ENCODE peak calls at places on chromosomes 12 and 14, in six cellular contexts. Y is foreskin keratinocyte, C is colonic mucosa, F is cardiac muscle cell, O is adrenal gland, W is ovary. K is an unnamed sample.
A peak's percentile ranks its signal among the peaks of the same experiment; 100 is the strongest.

GRCh38 chr12:1630081-1630826 is 1.2 kb downstream of the WNT5B start:
- DNase-seq in O (peak; percentile 67), C (peak; percentile 57), F (peak; percentile 47), W (peak; percentile 65), Y (no peak), K (no peak)

GRCh38 chr14:100988411-100988900 is 84.9 kb upstream of the RTL1 start:
- DNase-seq in F (no peak), W (no peak), C (no peak), O (no peak), Y (peak; percentile 98), K (peak; percentile 72)

GRCh38 chr14:96059519-96060135 is 20.5 kb downstream of the C14orf132 start:
- DNase-seq in Y (no peak), F (no peak), O (peak; percentile 41), C (no peak), W (no peak), K (no peak)

GRCh38 chr12:98417303-98417702 is 98.1 kb upstream of the TMPO start:
- DNase-seq in W (no peak), C (no peak), F (no peak), Y (no peak), O (no peak), K (no peak)

GRCh38 chr12:49389092-49389703 is 21.9 kb downstream of the SPATS2 start:
- DNase-seq in W (no peak), C (peak; percentile 22), O (no peak), F (peak; percentile 11), Y (no peak), K (no peak)

GRCh38 chr12:91311081-91311480 is 128.5 kb upstream of the DCN start:
- DNase-seq in Y (no peak), W (no peak), F (no peak), C (no peak), O (no peak), K (no peak)

GRCh38 chr14:72678360-72678759 is 215.5 kb downstream of the DPF3 start:
- DNase-seq in W (no peak), Y (no peak), O (no peak), F (no peak), C (no peak), K (no peak)

GRCh38 chr12:45415393-45415817 is 199.5 kb downstream of the ANO6 start:
- DNase-seq in F (no peak), Y (peak; percentile 99), C (no peak), W (no peak), O (peak; percentile 70), K (peak; percentile 89)

GRCh38 chr12:113405687-113406086 is 2.0 kb upstream of the SDS start:
- DNase-seq in F (no peak), Y (no peak), O (no peak), W (no peak), C (no peak), K (no peak)

GRCh38 chr12:71548906-71549305 is 109.3 kb downstream of the LGR5 start:
- DNase-seq in F (no peak), O (no peak), C (no peak), Y (no peak), W (no peak), K (no peak)

GRCh38 chr12:71662861-71663560 is 637 bp downstream of the ZFC3H1 start:
- DNase-seq in O (peak; percentile 78), W (peak; percentile 70), F (peak; percentile 80), Y (peak; percentile 71), C (peak; percentile 75), K (peak; percentile 70)

GRCh38 chr14:92637228-92637627 is 111.2 kb downstream of the LGMN start:
- DNase-seq in Y (no peak), C (no peak), W (no peak), O (no peak), F (peak; percentile 43), K (no peak)

GRCh38 chr12:26273811-26274210 is 78.4 kb downstream of the SSPN start:
- DNase-seq in W (no peak), C (no peak), Y (no peak), F (no peak), O (no peak), K (no peak)

GRCh38 chr14:100994082-100994481 is 90.6 kb upstream of the RTL1 start:
- DNase-seq in W (no peak), C (no peak), F (no peak), O (no peak), Y (peak; percentile 42), K (no peak)

GRCh38 chr14:94373708-94374107 is 14.7 kb downstream of the SERPINA1 start:
- DNase-seq in O (no peak), W (no peak), Y (peak; percentile 89), C (no peak), F (no peak), K (peak; percentile 98)

GRCh38 chr14:22767323-22767589 is 768 bp downstream of the OXA1L start:
- DNase-seq in W (no peak), O (no peak), Y (no peak), F (no peak), C (no peak), K (no peak)

GRCh38 chr12:59657266-59657665 is 61.4 kb downstream of the SLC16A7 start:
- DNase-seq in W (no peak), C (no peak), Y (peak; percentile 52), F (no peak), O (no peak), K (no peak)

GRCh38 chr12:40986031-40986430 is 202.1 kb upstream of the PDZRN4 start:
- DNase-seq in F (no peak), O (no peak), W (no peak), C (no peak), Y (no peak), K (no peak)

GRCh38 chr12:8948711-8949524 is 527 bp downstream of the M6PR start:
- DNase-seq in Y (peak; percentile 32), O (peak; percentile 65), W (peak; percentile 24), C (peak; percentile 27), F (peak; percentile 18), K (no peak)

GRCh38 chr14:99561827-99562226 is 42.2 kb downstream of the CCDC85C start:
- DNase-seq in Y (no peak), C (no peak), W (no peak), F (no peak), O (no peak), K (no peak)
- H3K27ac ChIP-seq in Y (no peak overlapping the region), C (no peak overlapping the region), W (no peak overlapping the region), F (no peak overlapping the region), O (peak overlapping the region; percentile 70), K (peak overlapping the region; percentile 95)

GRCh38 chr14:69878251-69878650 is 965 bp upstream of the SMOC1 start:
- DNase-seq in C (no peak), Y (no peak), W (no peak), F (no peak), O (no peak), K (no peak)
- H3K27me3 ChIP-seq in C (peaks cover 21% of the 10 kb centered on the region), Y (no peaks in the 10 kb centered on the region), W (no peaks in the 10 kb centered on the region), F (peaks cover 12% of the 10 kb centered on the region), O (peaks cover 13% of the 10 kb centered on the region), K (peaks cover 42% of the 10 kb centered on the region)

GRCh38 chr12:6288235-6288634 is 22.2 kb upstream of the PLEKHG6 start:
- DNase-seq in W (no peak), O (no peak), C (no peak), Y (peak; percentile 96), F (no peak), K (no peak)
- TF ChIP-seq CTCF in W (no peak), O (no peak), C (no peak), Y (peak; percentile 32), F (no peak), K (no peak)

GRCh38 chr14:61551419-61551818 is 143.9 kb upstream of the HIF1A start:
- DNase-seq in C (no peak), W (no peak), O (no peak), F (no peak), Y (no peak), K (no peak)
- H3K27ac ChIP-seq in C (no peak overlapping the region), W (no peak overlapping the region), O (peak overlapping the region; percentile 18), F (no peak overlapping the region), Y (no peak overlapping the region), K (peak overlapping the region; percentile 99)

DNA sequence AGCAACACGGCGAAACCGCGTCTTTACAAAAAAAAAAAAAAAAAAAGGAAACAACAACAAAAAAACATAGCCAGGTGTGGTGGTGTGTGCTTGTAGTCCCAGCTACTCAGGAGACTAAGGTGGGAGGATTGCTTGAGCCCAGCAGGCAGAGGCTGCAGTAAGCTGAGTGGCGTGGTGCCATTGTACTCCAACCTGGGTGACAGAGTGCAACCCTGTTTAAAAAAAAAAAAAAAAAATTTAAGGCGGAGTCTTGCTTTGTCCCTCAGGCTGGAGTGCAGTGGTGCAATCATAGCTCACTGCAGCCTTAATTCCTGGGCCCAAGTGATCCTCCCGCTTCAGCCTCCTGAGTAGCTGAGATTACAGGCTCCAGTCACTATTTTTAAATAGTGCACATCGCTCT is 18.2 kb upstream of the FIGNL2 start:
- DNase-seq in W (no peak), F (no peak), C (no peak), Y (no peak), O (no peak), K (no peak)
- H3K27me3 ChIP-seq in W (no peaks in the 10 kb centered on the region), F (peaks cover 25% of the 10 kb centered on the region), C (peaks cover 35% of the 10 kb centered on the region), Y (peaks cover 96% of the 10 kb centered on the region), O (peaks cover 12% of the 10 kb centered on the region), K (peaks cover 47% of the 10 kb centered on the region)

DNA sequence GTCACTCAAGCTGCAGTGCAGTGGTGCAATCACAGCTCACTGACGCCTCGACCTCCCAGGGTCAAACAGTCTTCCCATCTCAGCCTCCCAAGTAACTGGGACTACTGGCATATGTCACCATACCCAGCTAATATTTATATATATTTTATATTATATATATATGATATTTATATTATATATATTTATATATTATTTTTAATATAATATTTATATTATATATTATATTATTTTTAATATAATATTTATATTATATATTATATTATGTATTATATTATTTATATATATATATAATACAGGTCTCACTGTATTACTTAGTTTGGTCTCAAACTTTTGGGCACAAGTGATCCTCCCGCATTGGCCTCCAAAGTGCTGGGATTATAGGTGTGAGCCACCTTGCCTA is 9.4 kb downstream of the ZNF84 start:
- DNase-seq in F (no peak), O (no peak), C (no peak), Y (no peak), W (no peak), K (no peak)
- TF ChIP-seq CTCF in F (no peak), O (no peak), C (no peak), Y (no peak), W (no peak), K (no peak)

GRCh38 chr14:77372304-77372841 is 4.5 kb downstream of the TMED8 start:
- DNase-seq in W (no peak), Y (no peak), O (no peak), C (no peak), F (peak; percentile 18), K (no peak)
- H3K27ac ChIP-seq in W (peak overlapping the region; percentile 36), Y (no peak overlapping the region), O (no peak overlapping the region), C (no peak overlapping the region), F (peak overlapping the region; percentile 79), K (no peak overlapping the region)

K was measured in RWPE2.